ENCODE peak calls at places on chromosomes 12 and 14, in four cellular contexts. O, H, W and R are unnamed samples.

GRCh38 chr12:3262466-3262865 is 185.3 kb downstream of the TSPAN9 start:
- DNase-seq in H (no peak), O (no peak), W (no peak), R (no peak)

GRCh38 chr14:72651715-72652114 is 242.2 kb downstream of the DPF3 start:
- DNase-seq in O (no peak), H (no peak), W (no peak), R (no peak)

GRCh38 chr12:79891506-79892162 is 43.3 kb downstream of the PPP1R12A start:
- DNase-seq in H (no peak), W (no peak), O (no peak), R (no peak)

GRCh38 chr12:14928946-14929345 is 9.4 kb downstream of the ERP27 start:
- DNase-seq in W (no peak), O (no peak), H (no peak), R (peak)

GRCh38 chr14:30196861-30197260 is 269.2 kb upstream of the PRKD1 start:
- DNase-seq in H (no peak), W (no peak), O (no peak), R (no peak)

GRCh38 chr14:79544671-79545070 is 666.6 kb downstream of the DIO2 start:
- DNase-seq in H (peak), O (no peak), W (no peak), R (no peak)

GRCh38 chr12:120422892-120423456 is 14.9 kb upstream of the COX6A1 start:
- DNase-seq in O (no peak), H (no peak), W (no peak), R (no peak)

GRCh38 chr14:24139272-24139934 is 2.0 kb downstream of the EMC9 start:
- DNase-seq in O (no peak), W (no peak), H (no peak), R (no peak)

GRCh38 chr14:69692542-69693053 is 74.3 kb upstream of the SRSF5 start:
- DNase-seq in H (no peak), O (no peak), W (no peak), R (peak)

GRCh38 chr12:21697829-21698630 is 40.4 kb upstream of the LDHB start:
- DNase-seq in O (no peak), W (no peak), H (peak), R (peak)

DNA sequence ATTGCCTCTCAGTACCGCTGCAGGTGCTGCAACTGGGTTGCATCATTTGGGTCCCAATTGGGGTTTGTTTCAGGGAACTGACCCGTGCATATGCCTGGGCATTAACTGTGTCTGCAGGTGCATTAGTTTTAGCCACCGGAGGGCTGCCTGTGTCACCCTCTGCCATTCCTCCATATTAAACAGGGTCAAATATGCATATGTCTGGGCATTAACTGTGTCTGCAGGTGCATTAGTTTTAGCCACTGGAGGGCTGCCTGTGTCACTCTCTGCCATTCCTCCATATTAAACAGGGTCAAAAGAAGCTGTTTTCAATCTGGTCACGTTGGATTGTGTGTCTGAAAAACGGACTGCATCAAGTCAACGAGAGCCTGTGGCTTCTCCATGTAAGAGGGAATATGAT is 1317.0 kb downstream of the TMEM121 start:
- DNase-seq in W (no peak), H (no peak), O (no peak), R (no peak)
- H2AFZ ChIP-seq in W (no peak), H (no peak), O (peak), R (no peak)

GRCh38 chr12:95601091-95601490 is 49.8 kb upstream of the USP44 start:
- DNase-seq in W (no peak), H (no peak), O (no peak), R (no peak)

GRCh38 chr12:95600567-95600966 is 49.3 kb upstream of the USP44 start:
- DNase-seq in H (no peak), O (no peak), W (no peak), R (no peak)

GRCh38 chr12:95605087-95605486 is 53.8 kb upstream of the USP44 start:
- DNase-seq in W (no peak), H (peak), O (no peak), R (peak)

GRCh38 chr12:95599880-95600279 is 48.6 kb upstream of the USP44 start:
- DNase-seq in H (no peak), W (no peak), O (no peak), R (no peak)

GRCh38 chr12:95601626-95602025 is 50.4 kb upstream of the USP44 start:
- DNase-seq in H (peak), O (no peak), W (no peak), R (no peak)
- TF ChIP-seq FOS in H (peak), O (no peak), W (no peak), R (no peak)

GRCh38 chr12:89948266-89949175 is 239.9 kb upstream of the ATP2B1 start:
- DNase-seq in O (no peak), H (no peak), W (no peak), R (peak)
- H2AFZ ChIP-seq in O (peak), H (no peak), W (no peak), R (peak)

GRCh38 chr14:26987734-26988363 is 390.0 kb upstream of the NOVA1 start:
- DNase-seq in W (no peak), H (no peak), O (no peak), R (no peak)

GRCh38 chr14:26982071-26982470 is 384.2 kb upstream of the NOVA1 start:
- DNase-seq in W (no peak), O (no peak), H (no peak), R (no peak)

DNA sequence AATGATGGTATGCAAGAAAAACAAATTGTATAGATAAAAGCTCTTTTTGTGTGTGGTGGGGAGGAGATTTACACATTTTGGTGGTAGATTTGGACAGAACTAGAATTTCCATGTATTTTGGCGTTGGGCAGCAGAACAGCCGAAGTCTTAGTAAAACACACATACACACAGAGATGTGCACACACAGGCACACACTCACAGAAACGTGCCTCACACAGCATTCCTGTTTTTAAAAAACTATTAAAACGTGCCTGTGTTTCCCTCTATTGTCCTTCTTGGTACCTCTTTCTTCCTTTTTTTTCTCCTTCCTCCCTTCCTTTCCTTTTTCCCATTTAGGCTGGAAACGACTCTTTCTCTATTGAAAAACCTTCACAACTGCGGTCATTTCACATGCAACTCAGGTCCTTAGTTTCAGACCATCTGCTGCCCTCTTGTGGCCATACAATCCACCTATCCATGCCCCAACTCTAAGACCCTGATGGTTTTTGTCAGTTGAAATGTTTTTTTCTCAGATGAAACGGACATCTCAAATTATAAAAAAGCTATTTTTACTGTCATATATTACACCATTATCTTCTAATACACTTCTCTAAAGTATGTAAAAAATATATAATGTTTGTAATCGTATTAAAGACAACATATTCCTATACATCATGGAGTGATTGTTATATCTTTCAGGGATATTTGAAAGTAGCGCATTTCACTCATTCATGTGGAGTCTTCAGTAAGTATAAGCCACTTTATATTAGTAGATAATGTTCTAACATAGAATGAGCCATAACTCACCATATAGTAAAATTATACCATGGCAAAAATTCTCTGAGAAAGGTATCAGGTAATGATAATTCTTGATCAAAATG is 386.7 kb upstream of the NOVA1 start:
- DNase-seq in H (peak), O (no peak), W (peak), R (peak)
- TF ChIP-seq FOS in H (no peak), O (no peak), W (no peak), R (no peak)

DNA sequence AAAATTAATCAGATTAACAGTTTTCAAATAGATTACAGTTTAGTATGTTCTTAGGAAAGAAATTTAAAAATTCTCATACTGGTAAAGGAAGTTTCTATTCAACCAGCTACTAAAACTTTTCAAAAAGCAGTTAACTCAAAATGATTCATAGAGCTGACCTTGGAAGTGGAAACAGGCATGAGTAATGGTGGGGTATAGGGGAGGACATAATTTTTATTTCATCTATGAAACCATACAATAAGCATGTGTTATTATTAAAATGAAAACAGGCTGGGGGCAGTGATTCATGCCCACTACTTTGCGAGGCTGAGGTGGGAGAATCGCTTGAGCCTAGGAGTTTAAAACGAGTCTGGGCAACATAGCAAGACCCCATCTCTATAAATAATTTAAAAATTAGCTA is 73.0 kb downstream of the DNAI7 start:
- DNase-seq in W (no peak), H (peak), O (no peak), R (peak)
- H2AFZ ChIP-seq in W (no peak), H (no peak), O (no peak), R (no peak)

GRCh38 chr12:52418576-52419110 is 12.5 kb upstream of the KRT82 start:
- DNase-seq in O (no peak), H (no peak), W (no peak), R (no peak)

GRCh38 chr12:52416788-52417187 is 10.7 kb upstream of the KRT82 start:
- DNase-seq in W (no peak), O (no peak), H (no peak), R (no peak)

GRCh38 chr12:52419656-52420055 is 13.5 kb upstream of the KRT82 start:
- DNase-seq in H (no peak), O (no peak), W (no peak), R (no peak)

GRCh38 chr12:52415870-52416750 is 10.0 kb upstream of the KRT82 start:
- DNase-seq in H (peak), W (no peak), O (no peak), R (no peak)

DNA sequence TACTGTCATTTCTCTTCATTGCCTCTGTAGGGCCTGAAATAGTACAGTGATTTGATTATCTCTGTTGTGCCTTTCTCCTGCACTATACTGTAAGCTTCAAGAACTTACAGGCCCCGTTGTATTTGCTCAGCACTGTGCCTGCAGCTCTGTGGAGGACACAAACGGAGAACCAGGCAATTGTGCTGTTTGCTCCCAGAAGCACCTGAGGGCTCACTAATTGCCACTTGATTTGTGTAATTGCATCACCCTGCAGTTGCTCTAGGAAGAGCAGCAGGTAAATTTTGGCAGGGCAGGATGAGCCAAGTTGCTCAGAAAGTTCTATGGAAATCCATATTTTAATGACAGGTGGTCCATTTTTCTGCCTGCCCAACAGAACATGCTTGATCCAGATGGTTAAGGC is 11.6 kb upstream of the KRT82 start:
- DNase-seq in W (no peak), H (no peak), O (no peak), R (no peak)
- TF ChIP-seq FOS in W (no peak), H (no peak), O (no peak), R (no peak)

DNA sequence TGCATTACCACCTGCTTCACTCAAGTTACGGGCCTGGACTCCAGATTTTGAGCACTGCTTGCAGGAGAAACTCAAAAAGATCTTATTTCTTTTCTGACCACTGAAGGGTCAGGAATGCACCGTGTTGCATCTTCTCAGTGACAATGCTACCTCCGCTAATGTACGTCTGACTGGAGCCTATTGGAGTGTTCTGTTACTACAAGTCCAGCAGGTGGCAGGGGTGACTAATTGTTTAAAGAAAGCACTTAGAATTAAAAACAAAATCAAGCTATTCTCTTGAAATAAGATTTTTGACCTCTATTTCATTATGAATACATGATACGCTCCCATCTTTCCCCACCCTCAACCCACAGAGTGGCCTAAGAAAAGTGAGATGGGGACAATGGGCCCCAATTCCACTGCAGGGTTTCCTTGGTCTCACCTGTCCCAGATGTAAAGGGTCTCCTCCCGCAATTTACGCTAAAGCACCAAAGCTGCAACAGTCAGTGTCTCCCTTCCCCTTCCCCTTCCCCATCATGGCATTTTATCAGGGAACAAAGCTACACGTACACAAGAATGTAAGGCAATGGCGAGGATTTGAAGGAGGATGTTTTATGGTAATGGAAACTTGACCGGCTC is 2.2 kb downstream of the TBPL2 start:
- DNase-seq in W (peak), O (no peak), H (peak), R (peak)
- H2AFZ ChIP-seq in W (no peak), O (no peak), H (peak), R (no peak)

DNA sequence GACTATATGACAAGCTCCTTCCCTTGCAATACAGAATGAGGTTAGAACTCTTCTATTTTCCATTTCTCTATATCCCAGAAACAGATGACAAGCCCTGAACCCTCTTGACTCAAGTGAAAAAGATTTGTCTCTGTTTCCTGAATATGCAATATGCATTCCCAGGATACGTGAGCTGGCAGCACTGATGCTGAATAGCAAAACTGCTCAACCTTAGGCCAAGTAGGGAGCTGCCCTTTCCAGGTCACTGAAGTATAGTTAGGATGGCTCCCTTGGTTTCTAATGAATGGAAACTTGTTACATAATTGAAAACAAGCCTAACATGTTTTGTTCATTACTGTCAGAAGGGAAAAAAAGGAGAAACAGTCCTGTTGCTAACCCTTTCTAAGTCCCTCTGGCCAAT is 47.9 kb upstream of the PLEKHG7 start:
- DNase-seq in H (peak), W (no peak), O (no peak), R (no peak)
- TF ChIP-seq FOS in H (no peak), W (no peak), O (no peak), R (no peak)

GRCh38 chr14:68466491-68466977 is 326.3 kb downstream of the ZFP36L1 start:
- DNase-seq in O (no peak), H (peak), W (no peak), R (peak)
- H2AFZ ChIP-seq in O (no peak), H (peak), W (no peak), R (peak)